ENCODE peak calls at places on chromosomes 4 and X, in four cellular contexts. One of them, this sample, is unnamed.

GRCh38 chrX:138756234-138756633 is 44.7 kb upstream of the FGF13 start:
- DNase-seq in spleen: no peak
- DNase-seq in naive B cell: no peak
- DNase-seq in uterus: no peak
- DNase-seq in this sample: no peak

GRCh38 chr4:74618659-74619058 is 173.7 kb downstream of the AREG start:
- DNase-seq in uterus: no peak
- DNase-seq in naive B cell: no peak
- DNase-seq in spleen: no peak
- DNase-seq in this sample: no peak

GRCh38 chr4:176335421-176335820 is 15.7 kb downstream of the SPCS3 start:
- DNase-seq in spleen: no peak
- DNase-seq in naive B cell: no peak
- DNase-seq in uterus: no peak
- DNase-seq in this sample: no peak

GRCh38 chr4:123547167-123547817 is 150.7 kb downstream of the SPRY1 start:
- DNase-seq in naive B cell: no peak
- DNase-seq in uterus: no peak
- DNase-seq in spleen: no peak
- DNase-seq in this sample: no peak

GRCh38 chrX:27463187-27463586 is at the start of gene PPP4R3C:
- DNase-seq in spleen: no peak
- DNase-seq in naive B cell: no peak
- DNase-seq in uterus: no peak
- DNase-seq in this sample: no peak

GRCh38 chr4:150302553-150302952 is 224.3 kb downstream of the DCLK2 start:
- DNase-seq in uterus: no peak
- DNase-seq in spleen: no peak
- DNase-seq in naive B cell: no peak
- DNase-seq in this sample: no peak

GRCh38 chr4:4462970-4463369 is 76.1 kb downstream of the NSG1 start:
- DNase-seq in naive B cell: no peak
- DNase-seq in spleen: no peak
- DNase-seq in uterus: no peak
- DNase-seq in this sample: no peak

GRCh38 chr4:111303806-111304205 is 680.9 kb upstream of the PITX2 start:
- DNase-seq in spleen: no peak
- DNase-seq in naive B cell: no peak
- DNase-seq in uterus: no peak
- DNase-seq in this sample: no peak

GRCh38 chr4:169906821-169907220 is 119.4 kb downstream of the MFAP3L start:
- DNase-seq in uterus: no peak
- DNase-seq in spleen: no peak
- DNase-seq in naive B cell: no peak
- DNase-seq in this sample: no peak

GRCh38 chrX:10884246-10884645 is 226.9 kb upstream of the HCCS start:
- DNase-seq in naive B cell: no peak
- DNase-seq in spleen: no peak
- DNase-seq in uterus: no peak
- DNase-seq in this sample: no peak

GRCh38 chr4:34250562-34250961 is 1993.8 kb downstream of the ARAP2 start:
- DNase-seq in uterus: no peak
- DNase-seq in spleen: no peak
- DNase-seq in naive B cell: no peak
- DNase-seq in this sample: no peak

GRCh38 chr4:25060586-25061340 is 30.0 kb upstream of the LGI2 start:
- DNase-seq in uterus: peak
- DNase-seq in spleen: no peak
- DNase-seq in naive B cell: no peak
- DNase-seq in this sample: no peak

GRCh38 chr4:154779362-154779947 is 1.6 kb upstream of the RBM46 start:
- DNase-seq in naive B cell: no peak
- DNase-seq in spleen: no peak
- DNase-seq in uterus: no peak
- DNase-seq in this sample: peak

GRCh38 chr4:164772076-164772475 is 18.1 kb downstream of the SMIM31 start:
- DNase-seq in naive B cell: no peak
- DNase-seq in spleen: no peak
- DNase-seq in uterus: no peak
- DNase-seq in this sample: no peak

GRCh38 chr4:55303818-55304217 is 42.2 kb upstream of the SRD5A3 start:
- DNase-seq in uterus: no peak
- DNase-seq in spleen: no peak
- DNase-seq in naive B cell: no peak
- DNase-seq in this sample: no peak

GRCh38 chrX:64265265-64265664 is 34.9 kb upstream of the ASB12 start:
- DNase-seq in naive B cell: no peak
- DNase-seq in uterus: no peak
- DNase-seq in spleen: no peak
- DNase-seq in this sample: no peak

GRCh38 chr4:136012250-136012649 is 1520.0 kb downstream of the PCDH18 start:
- DNase-seq in uterus: no peak
- DNase-seq in spleen: no peak
- DNase-seq in naive B cell: no peak
- DNase-seq in this sample: no peak

GRCh38 chrX:65679071-65679540 is 11.7 kb downstream of the MSN start:
- DNase-seq in naive B cell: no peak
- DNase-seq in uterus: no peak
- DNase-seq in spleen: no peak
- DNase-seq in this sample: no peak

GRCh38 chr4:85406185-85406584 is 68.8 kb upstream of the ARHGAP24 start:
- DNase-seq in naive B cell: no peak
- DNase-seq in uterus: no peak
- DNase-seq in spleen: no peak
- DNase-seq in this sample: no peak

GRCh38 chr4:54728342-54728741 is 70.6 kb downstream of the KIT start:
- DNase-seq in spleen: no peak
- DNase-seq in naive B cell: no peak
- DNase-seq in uterus: no peak
- DNase-seq in this sample: no peak

GRCh38 chrX:136597356-136597755 is 50.6 kb upstream of the CD40LG start:
- DNase-seq in spleen: no peak
- DNase-seq in uterus: no peak
- DNase-seq in naive B cell: no peak
- DNase-seq in this sample: no peak

GRCh38 chr4:136412708-136413107 is 1119.6 kb downstream of the PCDH18 start:
- DNase-seq in naive B cell: no peak
- DNase-seq in spleen: no peak
- DNase-seq in uterus: no peak
- DNase-seq in this sample: no peak

GRCh38 chrX:3567681-3568080 is 145.8 kb downstream of the PRKX start:
- DNase-seq in naive B cell: no peak
- DNase-seq in uterus: no peak
- DNase-seq in spleen: no peak
- DNase-seq in this sample: no peak

GRCh38 chr4:147924604-147925412 is 192.9 kb downstream of the ARHGAP10 start:
- DNase-seq in spleen: no peak
- DNase-seq in naive B cell: no peak
- DNase-seq in uterus: no peak
- DNase-seq in this sample: no peak

GRCh38 chr4:89397464-89397863 is 89.9 kb upstream of the GPRIN3 start:
- DNase-seq in naive B cell: no peak
- DNase-seq in spleen: no peak
- DNase-seq in uterus: no peak
- DNase-seq in this sample: no peak

GRCh38 chr4:24881508-24882071 is 31.3 kb downstream of the CCDC149 start:
- DNase-seq in spleen: no peak
- DNase-seq in uterus: no peak
- DNase-seq in naive B cell: no peak
- DNase-seq in this sample: no peak

This sample was measured in GM20000.